ENCODE peak calls at places on chromosomes 11 and 22, in eight cellular contexts. V, K, G, U, H, D, L and Y are unnamed samples. For H3K4me1, the result is how much of the 10 kb centered on the place peaks cover.

GRCh38 chr22:28299760-28300159 is 379.9 kb downstream of the TTC28 start:
- DNase-seq in H (no peak), U (no peak), D (no peak), K (no peak), G (no peak), L (no peak), V (peak), Y (no peak)

GRCh38 chr11:35675901-35676610 is 13.5 kb downstream of the TRIM44 start:
- DNase-seq in L (no peak), G (no peak), D (peak), V (no peak), H (no peak), K (peak), U (no peak), Y (no peak)

GRCh38 chr11:66992041-66992440 is 16.9 kb downstream of the C11orf86 start:
- DNase-seq in U (no peak), V (no peak), L (no peak), G (no peak), K (no peak), H (no peak), D (no peak), Y (no peak)

GRCh38 chr11:134334796-134335571 is 3.2 kb downstream of the GLB1L2 start:
- DNase-seq in L (no peak), G (no peak), D (peak), V (no peak), H (no peak), K (no peak), U (no peak), Y (peak)

GRCh38 chr11:122893131-122893530 is 10.6 kb downstream of the JHY start:
- DNase-seq in D (no peak), K (no peak), U (no peak), V (peak), L (no peak), G (no peak), H (no peak), Y (no peak)

GRCh38 chr11:111091341-111091740 is 154.2 kb upstream of the POU2AF2 start:
- DNase-seq in U (no peak), L (no peak), K (no peak), V (peak), H (no peak), D (no peak), G (no peak), Y (no peak)

GRCh38 chr11:46903846-46904245 is 14.5 kb downstream of the LRP4 start:
- DNase-seq in D (no peak), K (peak), V (no peak), L (no peak), G (no peak), U (no peak), H (no peak), Y (no peak)

GRCh38 chr11:130146797-130147196 is 12.8 kb upstream of the ST14 start:
- DNase-seq in U (no peak), H (peak), D (peak), L (no peak), K (peak), G (no peak), V (no peak), Y (no peak)

GRCh38 chr11:117796456-117797428 is at the start of gene DSCAML1:
- DNase-seq in V (peak), G (no peak), U (no peak), H (no peak), L (peak), K (no peak), D (no peak), Y (no peak)

GRCh38 chr22:28373841-28374240 is 305.8 kb downstream of the TTC28 start:
- DNase-seq in V (peak), D (no peak), H (no peak), L (no peak), K (no peak), U (no peak), G (no peak), Y (no peak)

GRCh38 chr22:44389926-44390925 is 77.5 kb upstream of the SHISAL1 start:
- DNase-seq in H (no peak), L (peak), G (no peak), K (no peak), D (peak), U (no peak), V (no peak), Y (no peak)

GRCh38 chr11:131506376-131506775 is 136.0 kb downstream of the NTM start:
- DNase-seq in D (no peak), H (no peak), K (no peak), L (no peak), V (no peak), U (no peak), G (no peak), Y (no peak)

GRCh38 chr11:73974611-73975478 is 7.8 kb downstream of the UCP2 start:
- DNase-seq in U (no peak), D (no peak), K (no peak), V (no peak), H (no peak), L (no peak), G (no peak), Y (no peak)

GRCh38 chr11:75673977-75674582 is 5.2 kb upstream of the MAP6 start:
- DNase-seq in U (peak), V (peak), H (no peak), L (no peak), G (no peak), K (peak), D (peak), Y (no peak)

GRCh38 chr11:26286472-26287066 is 45.4 kb upstream of the ANO3 start:
- DNase-seq in L (peak), G (no peak), K (peak), D (no peak), V (peak), U (peak), H (no peak), Y (no peak)

GRCh38 chr22:29938285-29938693 is 55.3 kb downstream of the MTMR3 start:
- DNase-seq in K (no peak), H (no peak), D (no peak), V (no peak), G (no peak), U (no peak), L (no peak), Y (no peak)

GRCh38 chr11:77107950-77108349 is 5.3 kb downstream of the OMP start:
- DNase-seq in H (peak), K (no peak), U (peak), L (no peak), G (no peak), D (peak), V (peak), Y (no peak)
- H3K4me1 ChIP-seq in H (under half), K (under half), U (half or more), L (under half), G (under half), D (under half), V (under half), Y (under half)

DNA sequence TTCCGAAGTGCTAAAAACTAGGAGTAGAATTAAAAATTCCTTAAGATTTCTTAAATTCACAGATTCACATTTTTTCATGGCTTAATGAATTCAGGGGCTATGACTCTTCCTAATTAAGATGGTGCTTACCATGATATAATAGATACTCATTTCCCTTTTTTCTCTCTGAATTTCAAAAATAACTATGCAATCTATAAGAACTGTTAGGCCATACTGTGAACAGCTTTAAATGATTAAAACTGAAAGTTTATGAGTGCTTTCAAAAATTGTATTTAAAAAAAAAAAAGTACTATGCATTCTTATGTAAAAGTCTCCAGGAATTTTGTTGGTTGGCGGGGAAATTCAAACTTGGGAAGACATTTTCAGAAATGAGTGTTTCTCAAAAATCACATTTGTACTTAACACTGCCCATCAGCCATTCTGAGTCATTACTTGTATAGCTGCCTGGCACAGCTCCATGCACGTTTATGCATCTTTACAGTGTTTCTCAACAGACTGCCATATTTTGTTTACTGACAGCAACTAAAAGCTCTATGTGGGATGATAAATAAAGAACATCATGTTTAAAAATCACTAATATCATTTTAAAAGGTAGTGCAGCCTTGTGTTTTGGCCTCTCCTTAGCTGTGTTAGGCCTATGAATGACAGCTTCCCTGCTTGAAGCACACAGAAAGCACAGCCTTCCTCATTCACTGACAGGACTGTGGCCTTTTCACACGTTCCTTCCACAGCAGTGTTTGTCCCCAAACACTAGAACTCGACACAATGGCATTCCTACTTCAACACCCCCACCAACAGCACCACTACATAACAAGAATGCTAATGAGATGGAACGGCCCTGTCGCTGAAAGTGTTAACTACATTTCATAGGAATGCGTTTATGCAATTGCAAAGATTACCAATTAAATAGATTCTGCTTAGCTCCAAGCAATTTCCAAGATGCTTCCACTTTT is 131.4 kb downstream of the DCDC1 start:
- DNase-seq in K (no peak), G (no peak), U (peak), L (no peak), H (no peak), D (no peak), V (peak), Y (no peak)
- H3K4me1 ChIP-seq in K (under half), G (under half), U (under half), L (under half), H (under half), D (under half), V (under half), Y (under half)

GRCh38 chr22:50244420-50245213 is at the start of gene TUBGCP6:
- DNase-seq in V (peak), G (peak), H (peak), U (peak), D (peak), L (peak), K (peak), Y (peak)
- H3K4me1 ChIP-seq in V (under half), G (half or more), H (under half), U (under half), D (under half), L (under half), K (under half), Y (half or more)

DNA sequence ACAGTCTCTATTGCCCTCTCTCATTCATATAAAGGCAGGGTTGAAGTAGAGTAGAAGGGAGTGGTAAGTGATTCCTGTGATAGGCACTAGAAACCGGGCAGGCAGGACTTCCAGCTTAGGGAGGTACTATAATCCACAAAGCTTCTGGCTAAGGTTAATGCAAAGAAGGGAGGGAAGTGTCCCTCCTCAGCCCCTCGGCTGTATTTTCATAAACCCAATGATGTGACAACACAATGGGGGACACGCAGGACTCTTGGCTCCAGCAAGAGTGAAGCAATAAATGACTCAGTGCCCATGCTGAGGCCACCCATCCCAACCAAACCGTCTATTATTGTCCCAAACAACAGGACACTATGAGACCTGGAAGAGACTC is 90.7 kb downstream of the ETS1 start:
- DNase-seq in U (peak), G (no peak), D (peak), V (peak), L (no peak), K (no peak), H (no peak), Y (no peak)
- H3K4me1 ChIP-seq in U (half or more), G (half or more), D (half or more), V (half or more), L (half or more), K (half or more), H (under half), Y (half or more)

GRCh38 chr22:22712666-22713365 is 68.4 kb downstream of the GGTLC2 start:
- DNase-seq in V (no peak), D (no peak), G (no peak), U (no peak), K (peak), H (no peak), L (no peak), Y (peak)

GRCh38 chr22:22711532-22711913 is 67.1 kb downstream of the GGTLC2 start:
- DNase-seq in V (no peak), K (no peak), U (no peak), H (no peak), L (no peak), G (no peak), D (no peak), Y (peak)

GRCh38 chr22:22714600-22715361 is 70.4 kb downstream of the GGTLC2 start:
- DNase-seq in U (no peak), D (no peak), L (no peak), K (peak), V (no peak), H (no peak), G (peak), Y (peak)

GRCh38 chr22:22712092-22712658 is 67.8 kb downstream of the GGTLC2 start:
- DNase-seq in L (no peak), V (no peak), U (no peak), D (no peak), K (peak), H (no peak), G (no peak), Y (peak)

GRCh38 chr22:22713416-22713815 is 69.0 kb downstream of the GGTLC2 start:
- DNase-seq in U (no peak), K (no peak), H (no peak), V (no peak), D (no peak), L (no peak), G (no peak), Y (peak)
- H3K4me1 ChIP-seq in U (under half), K (half or more), H (under half), V (under half), D (under half), L (under half), G (under half), Y (under half)

DNA sequence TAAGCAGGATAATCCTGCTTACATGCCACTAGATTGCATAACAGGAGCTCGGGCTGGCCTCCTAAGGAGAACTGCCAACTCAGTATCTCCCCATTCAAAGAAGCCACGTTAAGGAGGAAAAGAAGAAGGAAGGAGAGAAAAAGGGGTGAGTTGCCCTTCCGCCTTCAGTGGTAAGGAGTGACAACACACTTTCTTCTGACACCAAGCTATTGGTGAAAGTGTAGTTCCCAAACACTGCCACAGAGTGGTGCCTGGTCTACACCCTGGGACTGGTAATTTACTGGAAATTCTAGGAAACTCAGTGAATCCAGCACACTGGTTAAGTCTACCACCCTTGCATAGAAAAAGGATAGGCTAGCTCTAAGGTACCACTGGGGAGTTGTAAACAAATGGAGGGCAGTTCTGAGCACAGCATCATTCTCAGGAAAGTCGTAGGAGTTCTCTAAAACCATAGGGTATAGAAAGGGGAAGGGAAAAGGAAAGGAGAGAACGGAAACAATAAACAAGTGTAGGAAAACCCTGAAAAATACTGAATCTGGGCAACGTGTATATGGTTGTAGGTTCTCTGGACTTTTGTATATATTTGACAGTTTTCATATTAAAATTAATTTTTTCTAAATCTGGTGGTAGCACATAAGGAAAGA is 58.2 kb downstream of the RRAS2 start:
- DNase-seq in K (peak), U (peak), G (no peak), V (peak), L (peak), D (peak), H (peak), Y (no peak)
- H3K4me1 ChIP-seq in K (under half), U (under half), G (under half), V (half or more), L (under half), D (under half), H (under half), Y (under half)

GRCh38 chr11:61976813-61977475 is 9.5 kb upstream of the FTH1 start:
- DNase-seq in G (no peak), H (peak), K (no peak), L (no peak), V (no peak), U (no peak), D (peak), Y (no peak)
- H3K4me1 ChIP-seq in G (half or more), H (under half), K (under half), L (under half), V (under half), U (half or more), D (half or more), Y (under half)

DNA sequence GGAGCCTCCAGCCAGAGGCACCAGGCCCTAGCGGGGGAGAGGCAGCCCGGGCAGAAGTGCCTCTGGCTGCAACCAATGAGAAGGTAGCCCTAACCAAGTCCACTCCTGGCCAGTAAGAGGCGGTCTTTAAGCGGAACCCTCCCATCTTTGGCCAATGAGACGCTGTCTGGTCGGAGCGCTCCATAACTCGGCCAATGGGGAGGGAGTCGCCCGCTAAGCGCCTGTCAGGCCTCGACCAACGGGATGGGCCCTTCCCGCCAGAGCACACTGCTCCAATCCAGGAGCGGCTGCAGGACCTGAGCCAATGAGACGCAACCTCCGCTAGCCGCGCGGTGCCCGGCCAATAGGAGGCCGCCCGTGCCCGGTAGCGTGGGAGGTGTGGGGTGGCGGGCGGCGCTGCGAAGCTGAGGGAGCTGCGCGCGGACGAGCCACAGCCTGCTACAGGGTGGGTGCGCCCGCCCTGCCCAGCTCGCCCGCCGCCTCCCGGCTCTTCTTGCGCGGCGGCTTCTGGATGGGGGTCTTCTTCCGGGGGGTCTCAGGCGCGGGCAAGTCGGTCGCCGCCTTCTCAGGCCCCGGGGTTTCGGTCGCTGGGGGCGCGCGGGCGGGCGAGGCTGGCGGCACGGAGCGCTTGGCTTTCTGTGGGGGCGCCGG is 12.6 kb downstream of the SCARF2 start:
- DNase-seq in D (no peak), L (peak), G (no peak), K (no peak), H (no peak), U (peak), V (no peak), Y (no peak)
- H3K4me1 ChIP-seq in D (under half), L (under half), G (under half), K (under half), H (under half), U (under half), V (under half), Y (half or more)

DNA sequence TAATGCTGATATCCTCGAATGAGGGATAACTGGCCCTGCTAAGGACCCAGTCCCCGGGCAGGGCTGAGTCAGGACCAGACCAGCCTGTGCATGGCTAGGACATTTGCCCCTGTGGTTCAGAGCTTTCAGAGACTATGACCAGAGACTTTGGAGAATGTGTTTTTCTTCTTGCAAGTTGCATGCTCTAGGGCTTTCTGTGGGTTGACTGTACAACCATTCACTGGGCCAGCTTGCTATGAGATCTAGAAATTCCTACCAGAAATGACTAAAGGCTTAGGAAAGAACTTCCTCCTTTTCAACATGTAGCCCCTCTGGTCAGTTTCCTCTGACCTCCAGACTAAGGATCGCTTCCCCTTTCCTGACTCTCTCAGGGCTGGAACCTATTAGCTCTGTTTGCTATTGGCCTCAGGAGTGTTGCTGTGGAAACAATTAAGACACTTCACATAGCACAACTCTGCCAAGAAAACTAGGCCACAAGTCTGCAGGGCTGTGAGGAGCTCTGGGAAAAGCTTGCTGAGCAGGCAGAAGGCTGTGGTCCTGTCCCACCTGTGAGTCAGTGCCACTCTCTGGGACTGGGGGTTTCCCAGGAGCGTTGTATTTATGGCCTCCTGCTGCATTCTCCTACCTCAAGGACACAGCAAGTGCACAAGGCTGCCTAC is 10.7 kb downstream of the CRY2 start:
- DNase-seq in K (no peak), G (no peak), U (no peak), V (peak), H (peak), D (peak), L (peak), Y (no peak)
- H3K4me1 ChIP-seq in K (under half), G (half or more), U (under half), V (half or more), H (under half), D (under half), L (under half), Y (half or more)